ENCODE peak calls at places on chromosomes 4 and X, in five cellular contexts. V is mesenchymal stem cell, H is neuronal stem cell, F is H1, W is trophoblast cell. X is an unnamed sample.
A peak's percentile ranks its signal among the peaks of the same experiment; 100 is the strongest.

GRCh38 chr4:185040523-185040922 is 22.2 kb downstream of the HELT start:
- DNase-seq in W (no peak), F (no peak), V (peak; percentile 5), H (no peak), X (no peak)

GRCh38 chrX:109485470-109486340 is 3.8 kb upstream of the GUCY2F start:
- DNase-seq in V (peak; percentile 65), H (peak; percentile 33), F (no peak), W (peak; percentile 85), X (peak; percentile 66)

GRCh38 chr4:152102184-152103000 is 341.6 kb upstream of the GATB start:
- DNase-seq in H (no peak), W (peak; percentile 91), F (no peak), V (peak; percentile 78), X (no peak)

GRCh38 chr4:157664726-157665125 is 444.2 kb downstream of the GRIA2 start:
- DNase-seq in F (no peak), W (peak; percentile 5), V (peak; percentile 34), H (no peak), X (no peak)

GRCh38 chrX:721354-721753 is 90.8 kb downstream of the SHOX start:
- DNase-seq in F (no peak), W (no peak), H (no peak), V (no peak), X (no peak)

GRCh38 chr4:114926508-114926907 is 186.9 kb downstream of the NDST4 start:
- DNase-seq in F (no peak), V (no peak), W (no peak), H (no peak), X (no peak)

GRCh38 chr4:88628746-88629145 is 36.5 kb downstream of the HERC3 start:
- DNase-seq in V (no peak), W (peak; percentile 88), F (no peak), H (no peak), X (no peak)

GRCh38 chrX:11756354-11757318 is 1.4 kb upstream of the MSL3 start:
- DNase-seq in F (no peak), H (no peak), V (peak; percentile 11), W (peak; percentile 80), X (no peak)

GRCh38 chrX:40262641-40263560 is 165.1 kb upstream of the BCOR start:
- DNase-seq in W (peak; percentile 73), H (no peak), V (peak; percentile 83), F (no peak), X (no peak)

GRCh38 chr4:168572002-168572401 is 75.2 kb downstream of the PALLD start:
- DNase-seq in H (no peak), F (no peak), V (no peak), W (no peak), X (no peak)
- H2BK12ac ChIP-seq in H (no peak overlapping the region), F (no peak overlapping the region), V (no peak overlapping the region), W (no peak overlapping the region), X (no peak overlapping the region)

DNA sequence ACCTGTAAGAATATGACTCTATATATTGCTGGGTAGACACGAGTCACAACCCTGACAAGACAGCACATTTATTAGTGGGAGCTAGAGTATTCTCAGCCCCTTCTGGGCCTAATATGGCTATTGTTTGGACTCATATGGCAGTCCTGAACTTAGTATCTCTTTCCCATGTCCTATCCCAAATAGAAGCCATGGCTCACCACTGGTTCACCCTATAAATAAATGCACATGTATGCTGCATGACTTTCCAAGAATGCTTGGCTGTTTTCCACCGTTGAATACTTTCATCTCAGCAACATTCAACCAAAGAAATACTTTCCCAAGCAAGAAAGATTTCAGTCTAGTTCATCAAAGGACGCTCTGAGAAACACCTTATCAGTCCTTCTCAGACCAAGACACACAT is 36.7 kb downstream of the SMPX start:
- DNase-seq in W (no peak), V (no peak), H (no peak), F (no peak), X (no peak)
- H2BK12ac ChIP-seq in W (no peak overlapping the region), V (no peak overlapping the region), H (no peak overlapping the region), F (no peak overlapping the region), X (no peak overlapping the region)

DNA sequence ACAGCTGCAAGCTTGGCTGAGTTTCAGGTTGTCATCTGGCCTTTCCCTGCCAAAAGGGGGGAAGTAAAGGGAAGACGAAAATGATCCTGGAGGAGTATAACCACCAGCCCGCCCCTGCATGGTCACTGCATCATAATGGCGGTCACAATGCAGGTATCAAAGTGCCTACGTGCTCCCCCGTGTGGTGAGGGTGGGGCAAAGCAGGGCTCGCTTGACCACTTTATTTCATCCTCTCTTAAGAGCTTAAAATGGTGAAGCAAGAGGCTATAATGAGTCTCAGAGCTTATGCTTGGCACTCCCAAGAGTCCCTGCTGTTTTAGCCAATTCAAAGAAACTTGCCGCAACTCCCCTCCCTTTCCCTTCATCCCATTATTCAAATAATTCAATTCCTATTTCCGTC is 105.6 kb downstream of the APOOL start:
- DNase-seq in V (no peak), H (no peak), W (peak; percentile 64), F (no peak), X (peak; percentile 56)
- H2BK12ac ChIP-seq in V (no peak overlapping the region), H (no peak overlapping the region), W (no peak overlapping the region), F (no peak overlapping the region), X (no peak overlapping the region)

DNA sequence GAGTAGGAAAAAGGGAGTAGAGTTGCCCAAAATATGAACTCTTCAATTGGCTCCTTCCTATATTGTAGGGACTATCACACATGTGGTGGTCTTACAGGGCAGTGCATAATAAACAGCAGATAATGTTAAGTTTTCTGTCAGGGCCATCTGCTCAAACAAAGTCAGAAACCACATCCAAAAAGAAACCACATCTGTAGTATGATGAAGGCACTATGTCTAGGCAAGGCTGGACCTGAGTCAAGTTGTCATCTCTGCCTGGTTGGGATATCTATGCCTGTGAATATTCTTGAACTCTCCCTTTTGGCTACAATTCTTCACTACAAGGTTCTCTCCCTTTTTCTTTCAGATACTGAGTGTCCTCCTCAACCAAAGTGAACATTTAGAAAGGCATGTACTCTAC is 109.4 kb upstream of the C1GALT1C1 start:
- DNase-seq in V (no peak), H (no peak), W (no peak), F (no peak), X (no peak)
- H2BK12ac ChIP-seq in V (no peak overlapping the region), H (no peak overlapping the region), W (no peak overlapping the region), F (no peak overlapping the region), X (no peak overlapping the region)

GRCh38 chr4:40455340-40455902 is 120.3 kb downstream of the CHRNA9 start:
- DNase-seq in H (no peak), V (no peak), F (no peak), W (peak; percentile 82), X (no peak)
- H2BK12ac ChIP-seq in H (no peak overlapping the region), V (no peak overlapping the region), F (no peak overlapping the region), W (no peak overlapping the region), X (no peak overlapping the region)

DNA sequence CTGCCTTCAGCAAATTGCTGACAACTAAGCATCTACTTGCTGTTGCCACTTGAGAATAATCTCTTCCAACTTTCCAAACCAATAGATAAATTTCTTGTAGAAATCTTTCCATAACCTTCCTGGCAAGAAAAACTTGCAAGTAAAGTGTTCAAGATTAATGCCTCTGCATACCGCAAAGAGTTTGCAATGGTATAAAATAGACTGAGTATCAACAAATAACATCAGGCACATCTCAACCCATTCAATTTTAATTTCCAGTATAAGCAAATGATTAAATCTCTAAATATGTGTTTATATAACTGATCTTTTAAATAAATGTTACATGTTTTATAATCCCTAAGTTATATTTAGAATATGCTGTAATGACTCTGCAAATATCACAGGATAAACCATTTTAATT is 275.2 kb upstream of the AGA start:
- DNase-seq in W (no peak), F (no peak), H (no peak), V (no peak), X (no peak)
- H2BK12ac ChIP-seq in W (no peak overlapping the region), F (no peak overlapping the region), H (no peak overlapping the region), V (no peak overlapping the region), X (no peak overlapping the region)

GRCh38 chr4:10490996-10491395 is 33.8 kb upstream of the ZNF518B start:
- DNase-seq in W (peak; percentile 90), H (no peak), V (no peak), F (no peak), X (no peak)
- H2BK12ac ChIP-seq in W (no peak overlapping the region), H (no peak overlapping the region), V (no peak overlapping the region), F (no peak overlapping the region), X (no peak overlapping the region)